ENCODE peak calls at places on chromosomes 1 and 21, in seven cellular contexts. U, R, V, K, P, Z and C are unnamed samples.

GRCh38 chr21:29164330-29164942 is 34.0 kb downstream of the MAP3K7CL start:
- ATAC-seq in Z (peak), V (no peak), U (peak), R (peak), P (no peak), K (peak), C (peak)

GRCh38 chr21:28479660-28480059 is 513.0 kb downstream of the LTN1 start:
- ATAC-seq in V (no peak), P (no peak), R (no peak), Z (no peak), U (no peak), K (no peak), C (no peak)

GRCh38 chr1:9753121-9753531 is 70.6 kb downstream of the CLSTN1 start:
- ATAC-seq in V (peak), K (no peak), U (peak), P (no peak), Z (peak), R (no peak), C (peak)

GRCh38 chr1:48571303-48571987 is 99.4 kb upstream of the SPATA6 start:
- ATAC-seq in V (no peak), R (no peak), U (no peak), P (no peak), K (no peak), Z (peak), C (no peak)

GRCh38 chr1:202159534-202160371 is 649 bp downstream of the PTPN7 start:
- ATAC-seq in P (peak), R (peak), V (peak), U (no peak), Z (no peak), K (no peak), C (no peak)

GRCh38 chr1:201945863-201946223 is 505 bp downstream of the LMOD1 start:
- ATAC-seq in K (no peak), R (no peak), Z (peak), V (no peak), P (no peak), U (no peak), C (peak)

GRCh38 chr1:68799096-68799495 is 302.2 kb upstream of the DEPDC1 start:
- ATAC-seq in V (no peak), U (no peak), P (no peak), K (no peak), R (no peak), Z (no peak), C (no peak)

GRCh38 chr1:209641216-209642181 is 10.7 kb downstream of the LAMB3 start:
- ATAC-seq in K (peak), R (peak), U (peak), P (no peak), V (no peak), Z (peak), C (peak)

GRCh38 chr1:179425186-179425585 is 59.4 kb downstream of the AXDND1 start:
- ATAC-seq in Z (no peak), K (no peak), R (no peak), V (no peak), U (no peak), P (no peak), C (no peak)

GRCh38 chr1:172382406-172382805 is 38.1 kb upstream of the C1orf105 start:
- ATAC-seq in P (no peak), U (no peak), Z (no peak), K (no peak), R (no peak), V (no peak), C (no peak)

GRCh38 chr1:202112864-202113689 is 9.6 kb upstream of the GPR37L1 start:
- ATAC-seq in K (peak), V (no peak), P (no peak), U (peak), Z (peak), R (peak), C (peak)

GRCh38 chr1:209747580-209748262 is 8.1 kb upstream of the TRAF3IP3 start:
- ATAC-seq in Z (peak), R (peak), P (peak), V (peak), K (peak), U (peak), C (no peak)